ENCODE peak calls at places on chromosomes 13 and 19, in nine cellular contexts. T, U, G, R, L, F, S, B and Z are unnamed samples.

GRCh38 chr13:78239681-78240080 is 321.1 kb upstream of the EDNRB start:
- DNase-seq in T (no peak), U (no peak), G (no peak), R (no peak), L (no peak), F (no peak), S (no peak), B (no peak), Z (no peak)

GRCh38 chr13:40259899-40260298 is 406.5 kb downstream of the FOXO1 start:
- DNase-seq in T (no peak), U (no peak), G (no peak), R (no peak), L (no peak), F (peak; percentile 41), S (no peak), B (no peak), Z (no peak)

GRCh38 chr13:51564671-51565070 is 19.6 kb upstream of the WDFY2 start:
- DNase-seq in T (no peak), U (no peak), G (no peak), R (no peak), L (no peak), F (no peak), S (no peak), B (no peak), Z (no peak)

GRCh38 chr13:59873856-59874255 is 289.9 kb downstream of the DIAPH3 start:
- DNase-seq in T (no peak), U (no peak), G (no peak), R (no peak), L (no peak), F (no peak), S (no peak), B (no peak), Z (no peak)

GRCh38 chr13:113033498-113033897 is 64.5 kb downstream of the MCF2L start:
- DNase-seq in T (no peak), U (no peak), G (peak; percentile 18), R (no peak), L (no peak), F (no peak), S (no peak), B (no peak), Z (no peak)

GRCh38 chr13:31485651-31486051 is 253.7 kb upstream of the RXFP2 start:
- DNase-seq in T (no peak), U (no peak), G (peak; percentile 60), R (no peak), L (no peak), F (no peak), S (no peak), B (no peak), Z (no peak)

GRCh38 chr19:39424934-39425333 is 10.8 kb downstream of the RPS16 start:
- DNase-seq in T (no peak), U (no peak), G (no peak), R (no peak), L (no peak), F (no peak), S (no peak), B (no peak), Z (no peak)

GRCh38 chr13:41178040-41178439 is 16.3 kb downstream of the KBTBD7 start:
- DNase-seq in T (no peak), U (no peak), G (peak; percentile 16), R (no peak), L (no peak), F (no peak), S (no peak), B (no peak), Z (no peak)

GRCh38 chr19:33047422-33047821 is 17.3 kb downstream of the RHPN2 start:
- DNase-seq in T (no peak), U (no peak), G (no peak), R (peak; percentile 96), L (no peak), F (no peak), S (no peak), B (no peak), Z (no peak)

GRCh38 chr13:31424130-31424729 is 224.5 kb downstream of the B3GLCT start:
- DNase-seq in T (peak; percentile 8), U (no peak), G (peak; percentile 89), R (peak; percentile 59), L (peak; percentile 62), F (peak; percentile 75), S (peak; percentile 88), B (peak; percentile 81), Z (peak; percentile 68)

GRCh38 chr13:26980099-26981031 is 191.2 kb downstream of the USP12 start:
- DNase-seq in T (no peak), U (no peak), G (no peak), R (no peak), L (no peak), F (no peak), S (no peak), B (no peak), Z (no peak)

GRCh38 chr19:14871619-14872230 is 14.2 kb downstream of the OR7A17 start:
- DNase-seq in T (no peak), U (no peak), G (peak; percentile 40), R (peak; percentile 0), L (no peak), F (no peak), S (peak; percentile 36), B (no peak), Z (no peak)

GRCh38 chr19:5023128-5023571 is 54.2 kb downstream of the KDM4B start:
- DNase-seq in T (no peak), U (no peak), G (peak; percentile 50), R (no peak), L (no peak), F (no peak), S (no peak), B (peak; percentile 64), Z (no peak)

GRCh38 chr19:4414144-4414799 is 11.8 kb downstream of the CHAF1A start:
- DNase-seq in T (no peak), U (no peak), G (peak; percentile 63), R (no peak), L (no peak), F (no peak), S (no peak), B (no peak), Z (no peak)